ENCODE peak calls at places on chromosome 1, in four cellular contexts. E is cardiac fibroblast, Y is SK-N-SH, S is skeletal muscle cell. N is an unnamed sample.

GRCh38 chr1:39673215-39673614 is 1.3 kb upstream of the NT5C1A start:
- DNase-seq in E (no peak), Y (no peak), S (no peak), N (no peak)

GRCh38 chr1:184823080-184823479 is 68.4 kb upstream of the EDEM3 start:
- DNase-seq in E (no peak), Y (no peak), S (no peak), N (no peak)

GRCh38 chr1:19313961-19314882 is 2.1 kb downstream of the SLC66A1 start:
- DNase-seq in E (no peak), Y (no peak), S (no peak), N (no peak)

GRCh38 chr1:29342351-29342750 is 106.0 kb downstream of the PTPRU start:
- DNase-seq in E (no peak), Y (no peak), S (no peak), N (no peak)

GRCh38 chr1:165960136-165960535 is 132.7 kb downstream of the UCK2 start:
- DNase-seq in E (no peak), Y (no peak), S (no peak), N (no peak)

GRCh38 chr1:36231191-36231590 is 6.9 kb downstream of the THRAP3 start:
- DNase-seq in E (no peak), Y (no peak), S (no peak), N (no peak)

GRCh38 chr1:19596065-19596718 is 47.9 kb upstream of the NBL1 start:
- DNase-seq in E (no peak), Y (peak; percentile 52), S (no peak), N (no peak)

GRCh38 chr1:226429051-226429461 is 21.2 kb upstream of the PARP1 start:
- DNase-seq in E (no peak), Y (no peak), S (no peak), N (no peak)

N was measured in fibroblast of the conjunctiva.